ENCODE peak calls at places on chromosomes 16 and 17, in four cellular contexts. D is A549, M is Panc1, W is SK-N-SH. O is an unnamed sample.

GRCh38 chr17:31386542-31387075 is 4.9 kb upstream of the RAB11FIP4 start:
- DNase-seq in M (no peak), D (no peak), W (no peak), O (no peak)

GRCh38 chr17:43645765-43646481 is 15.8 kb downstream of the MEOX1 start:
- DNase-seq in M (no peak), D (no peak), W (peak), O (no peak)

GRCh38 chr17:55702150-55702549 is 20.5 kb downstream of the TMEM100 start:
- DNase-seq in D (no peak), M (no peak), W (no peak), O (no peak)

GRCh38 chr17:38743556-38744171 is 4.5 kb downstream of the PCGF2 start:
- DNase-seq in M (no peak), W (no peak), D (no peak), O (no peak)

GRCh38 chr17:33896309-33896708 is 358.8 kb upstream of the CCL2 start:
- DNase-seq in D (no peak), M (no peak), W (no peak), O (no peak)

GRCh38 chr16:10529895-10530669 is 50.3 kb downstream of the EMP2 start:
- DNase-seq in W (no peak), D (no peak), M (no peak), O (no peak)

GRCh38 chr17:49576906-49577650 is 1.4 kb downstream of the NXPH3 start:
- DNase-seq in M (no peak), W (no peak), D (no peak), O (no peak)

GRCh38 chr17:35423761-35424160 is 8.5 kb downstream of the SLFN12 start:
- DNase-seq in M (no peak), D (no peak), W (no peak), O (no peak)

GRCh38 chr16:57639172-57639571 is 10.7 kb downstream of the ADGRG1 start:
- DNase-seq in W (peak), D (no peak), M (no peak), O (no peak)

GRCh38 chr17:8326591-8327583 is 12.8 kb upstream of the ODF4 start:
- DNase-seq in D (no peak), M (no peak), W (peak), O (peak)

DNA sequence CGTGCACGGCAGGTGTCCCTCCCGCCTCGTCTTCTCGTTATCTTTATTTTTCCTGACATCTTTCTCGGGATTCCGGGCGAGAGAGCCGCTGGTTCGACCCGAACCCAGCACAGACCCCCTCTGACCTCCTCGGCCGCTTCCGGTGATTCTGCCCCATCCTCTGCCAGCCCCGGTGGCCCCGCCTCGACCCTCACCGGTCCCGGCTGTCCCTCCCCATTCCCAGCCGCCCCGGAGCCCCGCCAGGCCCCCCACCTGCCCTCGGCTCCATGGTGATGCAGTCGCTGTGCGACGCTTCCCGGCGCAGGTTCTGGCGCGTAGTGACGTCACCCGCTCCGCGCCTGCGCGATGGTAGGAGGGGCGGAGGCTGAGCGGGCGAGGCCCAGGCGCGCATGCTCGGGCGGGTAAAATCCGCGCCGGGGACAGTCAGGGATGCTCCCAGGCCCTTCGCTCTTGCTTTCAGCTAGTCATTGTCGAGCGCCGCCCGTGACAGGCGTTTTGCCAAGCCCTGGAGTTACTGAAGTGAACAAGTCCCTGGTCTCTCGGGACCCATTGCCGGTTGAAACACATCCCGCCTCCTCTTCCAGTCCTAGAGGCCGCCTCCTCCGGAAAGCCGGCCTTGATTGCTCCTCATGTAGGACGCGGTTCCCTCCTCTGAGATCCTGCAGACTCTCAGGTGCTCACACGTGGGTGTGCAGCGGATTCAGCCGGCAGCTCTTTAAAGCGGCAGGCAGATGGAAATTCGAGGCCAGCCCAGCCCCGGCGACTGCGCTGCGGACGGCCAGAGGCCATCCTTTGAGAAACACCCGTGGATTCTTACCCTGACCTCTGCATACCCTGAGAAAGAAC is at the start of gene MTHFSD:
- DNase-seq in W (peak), M (no peak), D (peak), O (peak)
- TF ChIP-seq REST in W (no peak), M (no peak), D (no peak), O (no peak)

GRCh38 chr16:4529085-4530060 is 9.2 kb downstream of the CDIP1 start:
- DNase-seq in W (no peak), M (no peak), D (no peak), O (no peak)
- TF ChIP-seq REST in W (no peak), M (no peak), D (no peak), O (no peak)

GRCh38 chr17:82414548-82415281 is 3.4 kb upstream of the HEXD start:
- DNase-seq in W (peak), M (no peak), D (peak), O (peak)
- TF ChIP-seq REST in W (peak), M (peak), D (peak), O (peak)

GRCh38 chr17:63476857-63477470 is at the start of gene ACE:
- DNase-seq in D (peak), W (peak), M (no peak), O (no peak)

GRCh38 chr17:63475491-63476412 is 1.1 kb upstream of the ACE start:
- DNase-seq in W (peak), D (no peak), M (no peak), O (no peak)

GRCh38 chr17:63474914-63475460 is 1.9 kb upstream of the ACE start:
- DNase-seq in W (no peak), D (no peak), M (no peak), O (no peak)

GRCh38 chr17:63477471-63478440 is 895 bp downstream of the ACE start:
- DNase-seq in D (no peak), M (no peak), W (peak), O (no peak)

DNA sequence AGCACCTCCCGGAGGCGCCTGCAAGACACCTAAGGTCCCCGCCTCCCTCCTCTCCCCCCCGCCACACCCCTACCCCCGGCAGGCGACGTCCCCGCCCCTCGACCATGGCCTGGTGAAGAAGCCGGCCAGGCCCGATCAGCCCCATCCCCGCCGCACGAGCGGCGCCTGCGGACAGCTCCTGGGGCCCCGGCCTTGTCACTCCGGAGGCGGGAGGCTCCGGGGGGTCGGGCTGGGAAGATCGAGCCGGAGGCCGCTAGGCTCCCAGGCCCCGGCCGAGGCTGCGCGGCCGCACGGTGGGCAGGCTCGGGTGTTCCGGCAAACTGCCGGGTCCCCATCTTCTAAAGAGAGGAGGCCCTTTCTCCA is 386 bp upstream of the ACE start:
- DNase-seq in D (no peak), W (peak), M (no peak), O (no peak)
- TF ChIP-seq REST in D (no peak), W (peak), M (no peak), O (no peak)

GRCh38 chr16:67988675-67989074 is 8.4 kb upstream of the DPEP3 start:
- DNase-seq in W (no peak), M (no peak), D (no peak), O (no peak)

GRCh38 chr16:67989322-67990017 is 9.2 kb upstream of the DPEP3 start:
- DNase-seq in D (no peak), W (no peak), M (no peak), O (no peak)

GRCh38 chr16:67987460-67988160 is 7.3 kb upstream of the DPEP3 start:
- DNase-seq in D (no peak), W (no peak), M (no peak), O (no peak)

GRCh38 chr16:67990018-67990386 is 9.3 kb downstream of the DPEP2 start:
- DNase-seq in W (no peak), D (no peak), M (no peak), O (no peak)

GRCh38 chr16:67986949-67987348 is 6.7 kb upstream of the DPEP3 start:
- DNase-seq in M (no peak), W (no peak), D (no peak), O (no peak)
- TF ChIP-seq REST in M (no peak), W (no peak), D (no peak), O (no peak)

GRCh38 chr16:54585966-54586365 is 299.4 kb upstream of the IRX3 start:
- DNase-seq in D (no peak), M (no peak), W (no peak), O (no peak)
- TF ChIP-seq REST in D (no peak), M (no peak), W (no peak), O (no peak)

GRCh38 chr16:26177438-26177837 is 485.7 kb downstream of the HS3ST4 start:
- DNase-seq in W (no peak), D (no peak), M (no peak), O (no peak)

GRCh38 chr16:26178298-26178697 is 486.5 kb downstream of the HS3ST4 start:
- DNase-seq in M (no peak), D (no peak), W (no peak), O (no peak)

DNA sequence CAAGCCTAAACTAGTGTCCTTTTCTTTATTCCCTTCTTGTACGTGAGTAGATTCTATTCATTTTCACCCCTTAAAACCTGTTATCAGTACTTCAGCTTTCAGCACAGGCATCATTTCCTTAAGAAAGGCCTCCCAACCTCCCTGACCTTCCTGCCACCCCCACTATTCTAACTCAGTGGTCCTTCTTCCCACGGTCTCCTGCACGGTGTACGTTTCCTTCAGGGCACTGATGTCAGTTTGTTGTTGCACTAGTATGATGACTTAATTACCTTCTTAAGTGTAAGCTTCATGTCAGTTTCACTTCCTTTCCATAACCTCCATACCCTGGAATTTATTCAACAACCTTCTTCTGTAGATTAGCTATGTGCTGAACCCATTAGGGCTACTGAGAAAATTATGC is 484.2 kb downstream of the HS3ST4 start:
- DNase-seq in W (no peak), D (no peak), M (no peak), O (no peak)
- TF ChIP-seq REST in W (no peak), D (no peak), M (no peak), O (no peak)

DNA sequence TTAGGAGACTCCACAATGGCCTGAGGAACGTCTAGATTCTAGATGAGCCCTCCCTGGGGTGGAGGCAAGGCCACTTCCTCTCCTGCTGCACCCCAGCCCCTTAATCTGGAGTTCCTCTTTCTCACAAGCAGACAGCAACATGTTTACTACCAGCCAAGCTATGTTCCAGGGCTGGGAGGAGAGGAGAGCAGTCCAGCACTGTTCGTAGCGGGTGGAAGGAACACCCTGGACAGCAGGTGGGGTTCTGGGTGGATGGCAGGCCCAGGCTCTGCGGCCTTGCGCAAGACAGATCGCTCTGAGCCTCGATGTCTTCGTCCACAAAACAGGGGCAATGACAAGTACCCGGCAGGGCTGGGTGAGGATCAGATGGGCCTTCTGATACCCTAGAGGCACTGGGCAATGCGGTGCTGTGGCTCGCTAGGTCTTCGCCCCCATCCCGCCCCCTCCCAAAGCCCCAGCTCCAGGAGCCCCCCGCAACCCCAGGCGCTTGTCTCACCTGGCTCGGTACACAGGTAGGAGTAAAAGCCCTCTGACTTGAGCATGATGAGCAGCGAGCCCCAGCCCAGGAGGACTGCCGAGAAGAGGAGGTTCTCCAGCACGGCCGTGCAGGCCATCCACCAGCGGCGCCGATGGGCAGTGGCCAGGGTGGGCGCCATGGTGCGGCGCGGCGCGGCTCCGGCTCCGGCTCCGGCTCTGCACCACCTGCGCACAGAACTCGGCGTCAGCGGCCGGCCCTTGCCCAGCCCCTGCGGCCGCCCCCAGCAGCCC is 1.2 kb downstream of the SLC43A2 start:
- DNase-seq in M (no peak), D (no peak), W (no peak), O (no peak)
- TF ChIP-seq REST in M (no peak), D (no peak), W (no peak), O (no peak)